ENCODE peak calls at places on chromosomes 3 and 15, in seven cellular contexts. G is NCI-H2029; P is activated T-cell treated with anti-CD3 and anti-CD28 coated beads for 24 hours; I is HEK293T; V is activated CD4-positive, alpha-beta T cell treated with anti-CD3 and anti-CD28 coated beads, Interleukin-2, amount 10 ng/mL, durations not matched to agents 7 days and 5 days; R is substantia nigra; L is left lung. M is an unnamed sample.

GRCh38 chr3:149958171-149958796 is 12.4 kb downstream of the PFN2 start:
- DNase-seq in V (no peak), G (no peak), I (no peak), R (no peak), P (no peak), L (no peak), M (no peak)

GRCh38 chr15:68816158-68816557 is 4.5 kb downstream of the ANP32A start:
- DNase-seq in I (no peak), V (no peak), G (no peak), L (no peak), P (no peak), R (no peak), M (no peak)

GRCh38 chr3:126132751-126133511 is 47.5 kb downstream of the ALDH1L1 start:
- DNase-seq in G (no peak), I (no peak), R (no peak), V (no peak), P (no peak), L (no peak), M (no peak)

GRCh38 chr15:47756872-47757271 is 39.6 kb downstream of the SEMA6D start:
- DNase-seq in I (no peak), R (no peak), V (no peak), P (no peak), G (no peak), L (peak; percentile 38), M (no peak)

GRCh38 chr15:32028921-32029320 is 1.4 kb upstream of the CHRNA7 start:
- DNase-seq in V (no peak), R (no peak), G (no peak), I (peak; percentile 12), P (no peak), L (no peak), M (no peak)

GRCh38 chr3:176755977-176756376 is 441.3 kb downstream of the TBL1XR1 start:
- DNase-seq in I (no peak), R (no peak), G (no peak), P (no peak), L (no peak), V (no peak), M (no peak)

GRCh38 chr15:70033529-70034140 is 64.1 kb downstream of the TLE3 start:
- DNase-seq in G (no peak), V (no peak), R (no peak), L (no peak), P (no peak), I (no peak), M (peak; percentile 9)

GRCh38 chr15:64703632-64703959 is 71.8 kb downstream of the RBPMS2 start:
- DNase-seq in L (no peak), V (no peak), I (no peak), G (no peak), R (no peak), P (no peak), M (no peak)

GRCh38 chr3:155131104-155131503 is 51.0 kb downstream of the MME start:
- DNase-seq in V (no peak), P (no peak), L (no peak), I (no peak), R (no peak), G (no peak), M (no peak)

GRCh38 chr15:90205050-90205848 is 4.1 kb downstream of the SEMA4B start:
- DNase-seq in P (no peak), I (no peak), V (no peak), G (no peak), L (peak; percentile 34), R (no peak), M (peak; percentile 60)

GRCh38 chr3:161700998-161701397 is 204.4 kb downstream of the OTOL1 start:
- DNase-seq in G (no peak), L (no peak), V (no peak), R (no peak), P (no peak), I (no peak), M (no peak)

GRCh38 chr3:65953301-65953812 is 85.4 kb downstream of the MAGI1 start:
- DNase-seq in G (peak; percentile 89), R (no peak), P (no peak), V (no peak), I (no peak), L (peak; percentile 79), M (peak; percentile 66)

GRCh38 chr3:13023251-13024055 is 49.8 kb downstream of the IQSEC1 start:
- DNase-seq in P (no peak), G (no peak), R (no peak), L (no peak), V (no peak), I (no peak), M (no peak)

GRCh38 chr3:13007251-13007941 is 65.8 kb downstream of the IQSEC1 start:
- DNase-seq in G (no peak), L (no peak), R (no peak), V (no peak), P (no peak), I (no peak), M (no peak)

GRCh38 chr3:114417265-114417664 is 123.4 kb downstream of the TIGIT start:
- DNase-seq in L (no peak), G (no peak), I (no peak), P (no peak), V (no peak), R (no peak), M (no peak)

GRCh38 chr3:18143258-18143780 is 281.8 kb downstream of the SATB1 start:
- DNase-seq in G (no peak), R (no peak), I (no peak), P (no peak), L (no peak), V (no peak), M (no peak)

GRCh38 chr3:105327662-105328337 is 38.9 kb upstream of the ALCAM start:
- DNase-seq in V (no peak), G (no peak), R (no peak), I (no peak), L (no peak), P (no peak), M (no peak)

GRCh38 chr3:16723994-16724393 is 118.8 kb upstream of the DAZL start:
- DNase-seq in V (no peak), P (no peak), I (peak; percentile 37), G (no peak), R (no peak), L (no peak), M (no peak)

GRCh38 chr3:23942546-23942945 is 2.5 kb upstream of the NR1D2 start:
- DNase-seq in I (no peak), L (no peak), R (no peak), G (no peak), P (no peak), V (no peak), M (no peak)

GRCh38 chr3:117170112-117170511 is 460.5 kb downstream of the TUSC7 start:
- DNase-seq in L (no peak), V (no peak), G (no peak), R (no peak), I (peak; percentile 2), P (no peak), M (no peak)

GRCh38 chr15:48397841-48398240 is 66.6 kb downstream of the DUT start:
- DNase-seq in V (no peak), L (no peak), I (no peak), P (no peak), G (no peak), R (no peak), M (no peak)

GRCh38 chr3:14216257-14217048 is 37.8 kb downstream of the LSM3 start:
- DNase-seq in V (no peak), R (peak; percentile 36), L (no peak), I (peak; percentile 32), G (no peak), P (peak; percentile 29), M (no peak)

GRCh38 chr15:48330855-48331795 is at the start of gene DUT:
- DNase-seq in G (peak; percentile 4), P (peak; percentile 75), I (peak; percentile 43), V (peak; percentile 83), R (peak; percentile 74), L (peak; percentile 96), M (peak; percentile 31)

GRCh38 chr15:60667190-60667868 is 188.4 kb upstream of the ICE2 start:
- DNase-seq in R (no peak), G (no peak), I (no peak), P (no peak), V (no peak), L (no peak), M (no peak)

GRCh38 chr3:8576841-8577553 is 67.6 kb downstream of the SSUH2 start:
- DNase-seq in V (no peak), L (no peak), I (no peak), G (no peak), R (no peak), P (no peak), M (no peak)

M was measured in DMS79 treated with DMSO at 0.1 percent for 48 hours.